ENCODE peak calls at places on chromosomes 13 and 19, in six cellular contexts. L is H9, W is trophoblast cell, D is mesenchymal stem cell, Y is neuronal stem cell, Q is mesendoderm. Z is an unnamed sample.

GRCh38 chr13:60765700-60766411 is 368.8 kb downstream of the TDRD3 start:
- DNase-seq in L (no peak), W (no peak), D (peak; percentile 28), Y (no peak), Q (peak; percentile 24), Z (no peak)

GRCh38 chr13:80011448-80012212 is 329.3 kb downstream of the SPRY2 start:
- DNase-seq in L (no peak), W (no peak), D (no peak), Y (no peak), Q (no peak), Z (no peak)

GRCh38 chr13:64709079-64709478 is 2521.1 kb downstream of the PCDH9 start:
- DNase-seq in L (no peak), W (no peak), D (peak; percentile 39), Y (no peak), Q (peak; percentile 54), Z (no peak)

GRCh38 chr13:20721454-20722357 is 18.2 kb downstream of the IL17D start:
- DNase-seq in L (peak; percentile 68), W (peak; percentile 97), D (peak; percentile 46), Y (no peak), Q (peak; percentile 66), Z (peak; percentile 79)

GRCh38 chr13:39448831-39449230 is 154.2 kb downstream of the LHFPL6 start:
- DNase-seq in L (no peak), W (no peak), D (no peak), Y (no peak), Q (no peak), Z (no peak)

GRCh38 chr19:53962887-53963435 is at the start of gene CACNG8:
- DNase-seq in L (no peak), W (no peak), D (no peak), Y (no peak), Q (no peak), Z (no peak)

GRCh38 chr19:19372656-19373416 is 32.6 kb upstream of the GATAD2A start:
- DNase-seq in L (peak; percentile 72), W (peak; percentile 65), D (peak; percentile 63), Y (no peak), Q (peak; percentile 51), Z (peak; percentile 45)

GRCh38 chr19:13839938-13840750 is 36.8 kb upstream of the NANOS3 start:
- DNase-seq in L (peak; percentile 28), W (peak; percentile 83), D (peak; percentile 87), Y (no peak), Q (no peak), Z (peak; percentile 51)

GRCh38 chr19:18317998-18318800 is 4.7 kb downstream of the LSM4 start:
- DNase-seq in L (no peak), W (peak; percentile 79), D (no peak), Y (no peak), Q (no peak), Z (no peak)

GRCh38 chr13:78596701-78597550 is 6.4 kb downstream of the POU4F1 start:
- DNase-seq in L (peak; percentile 65), W (no peak), D (no peak), Y (peak; percentile 33), Q (no peak), Z (no peak)

GRCh38 chr19:29410974-29411615 is 114.7 kb upstream of the VSTM2B start:
- DNase-seq in L (no peak), W (no peak), D (no peak), Y (no peak), Q (no peak), Z (no peak)

GRCh38 chr13:50189450-50189849 is 174.2 kb downstream of the KCNRG start:
- DNase-seq in L (no peak), W (no peak), D (no peak), Y (no peak), Q (peak; percentile 20), Z (no peak)

GRCh38 chr13:114131581-114132418 is 623 bp downstream of the RASA3 start:
- DNase-seq in L (no peak), W (no peak), D (no peak), Y (no peak), Q (peak; percentile 35), Z (no peak)

GRCh38 chr13:74675185-74675584 is 541.0 kb upstream of the KLF12 start:
- DNase-seq in L (no peak), W (no peak), D (no peak), Y (no peak), Q (no peak), Z (peak; percentile 28)

GRCh38 chr19:1851581-1852293 is 3.5 kb upstream of the REXO1 start:
- DNase-seq in L (no peak), W (no peak), D (no peak), Y (no peak), Q (no peak), Z (no peak)

GRCh38 chr19:4284176-4284958 is 5.3 kb downstream of the SHD start:
- DNase-seq in L (peak; percentile 94), W (no peak), D (no peak), Y (no peak), Q (peak; percentile 88), Z (no peak)

GRCh38 chr19:48806518-48806817 is 4.4 kb downstream of the BCAT2 start:
- DNase-seq in L (peak; percentile 83), W (peak; percentile 51), D (no peak), Y (no peak), Q (peak; percentile 89), Z (no peak)

GRCh38 chr19:31578326-31578725 is 229.1 kb upstream of the TSHZ3 start:
- DNase-seq in L (peak; percentile 20), W (no peak), D (no peak), Y (no peak), Q (no peak), Z (no peak)

GRCh38 chr13:40992678-40993077 is 26.4 kb downstream of the ELF1 start:
- DNase-seq in L (no peak), W (no peak), D (no peak), Y (no peak), Q (peak; percentile 23), Z (no peak)

GRCh38 chr19:18007939-18008673 is at the start of gene ARRDC2:
- DNase-seq in L (peak; percentile 93), W (peak; percentile 84), D (peak; percentile 91), Y (peak; percentile 88), Q (peak; percentile 94), Z (peak; percentile 87)

GRCh38 chr19:47228168-47228936 is 2.6 kb downstream of the BBC3 start:
- DNase-seq in L (peak; percentile 73), W (no peak), D (peak; percentile 63), Y (no peak), Q (peak; percentile 71), Z (peak; percentile 17)

GRCh38 chr19:31149306-31149975 is 199.8 kb downstream of the TSHZ3 start:
- DNase-seq in L (no peak), W (no peak), D (no peak), Y (no peak), Q (no peak), Z (peak; percentile 8)

GRCh38 chr19:335486-336066 is 9.0 kb downstream of the MIER2 start:
- DNase-seq in L (no peak), W (no peak), D (no peak), Y (no peak), Q (no peak), Z (no peak)

GRCh38 chr19:51417107-51417806 is at the start of gene SIGLEC10:
- DNase-seq in L (peak; percentile 58), W (no peak), D (no peak), Y (no peak), Q (no peak), Z (no peak)

GRCh38 chr19:48738557-48739399 is 1.6 kb downstream of the RASIP1 start:
- DNase-seq in L (peak; percentile 99), W (peak; percentile 85), D (peak; percentile 77), Y (peak; percentile 94), Q (peak; percentile 97), Z (peak; percentile 65)

GRCh38 chr19:20077791-20078463 is at the start of gene ZNF90:
- DNase-seq in L (peak; percentile 97), W (peak; percentile 92), D (peak; percentile 95), Y (peak; percentile 95), Q (peak; percentile 99), Z (peak; percentile 93)

DNA sequence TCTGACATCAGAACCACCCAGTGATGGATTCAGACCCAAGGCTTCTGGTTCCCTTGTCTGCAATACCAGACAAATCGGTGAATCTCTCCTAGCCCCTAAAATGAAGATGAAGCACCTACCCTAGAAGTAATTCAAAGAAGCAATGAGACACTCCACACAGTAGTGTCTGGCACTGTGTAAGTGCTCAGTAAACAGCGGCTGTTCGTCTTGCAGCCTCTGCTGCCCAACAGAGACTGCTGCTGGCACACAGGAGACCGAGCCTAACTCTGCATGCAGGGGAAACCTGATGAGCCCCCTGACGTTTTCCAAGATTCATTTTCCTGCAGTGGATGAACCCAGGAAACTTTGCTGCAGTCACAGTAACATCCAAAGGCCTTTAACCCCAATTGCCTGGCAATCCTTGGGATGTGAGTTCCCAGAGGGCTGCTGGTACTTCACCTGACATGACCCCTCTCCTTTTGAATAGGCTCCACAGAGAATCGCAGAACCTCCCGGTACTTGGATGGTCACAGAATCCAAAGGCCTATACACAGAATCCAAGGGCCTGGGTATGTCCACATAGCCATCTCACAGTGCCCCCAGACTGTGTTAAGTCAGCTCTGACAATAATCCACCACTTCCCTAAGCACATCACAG is 6.7 kb downstream of the MED26 start:
- DNase-seq in L (no peak), W (peak; percentile 70), D (no peak), Y (no peak), Q (no peak), Z (no peak)
- H3K79me1 ChIP-seq in L (peaks cover 15% of the 10 kb centered on the region), W (no peaks in the 10 kb centered on the region), D (no peaks in the 10 kb centered on the region), Y (peaks cover 21% of the 10 kb centered on the region), Q (peaks cover 69% of the 10 kb centered on the region), Z (peaks cover 98% of the 10 kb centered on the region)

GRCh38 chr19:16624236-16624635 is 3.8 kb downstream of the MED26 start:
- DNase-seq in L (no peak), W (no peak), D (no peak), Y (no peak), Q (no peak), Z (no peak)

GRCh38 chr19:16620584-16620983 is 7.4 kb downstream of the MED26 start:
- DNase-seq in L (no peak), W (peak; percentile 56), D (no peak), Y (no peak), Q (no peak), Z (no peak)

GRCh38 chr19:16623066-16623465 is 4.9 kb downstream of the MED26 start:
- DNase-seq in L (no peak), W (no peak), D (no peak), Y (no peak), Q (no peak), Z (no peak)

GRCh38 chr19:16625183-16625958 is 2.6 kb downstream of the MED26 start:
- DNase-seq in L (no peak), W (no peak), D (no peak), Y (no peak), Q (no peak), Z (no peak)

DNA sequence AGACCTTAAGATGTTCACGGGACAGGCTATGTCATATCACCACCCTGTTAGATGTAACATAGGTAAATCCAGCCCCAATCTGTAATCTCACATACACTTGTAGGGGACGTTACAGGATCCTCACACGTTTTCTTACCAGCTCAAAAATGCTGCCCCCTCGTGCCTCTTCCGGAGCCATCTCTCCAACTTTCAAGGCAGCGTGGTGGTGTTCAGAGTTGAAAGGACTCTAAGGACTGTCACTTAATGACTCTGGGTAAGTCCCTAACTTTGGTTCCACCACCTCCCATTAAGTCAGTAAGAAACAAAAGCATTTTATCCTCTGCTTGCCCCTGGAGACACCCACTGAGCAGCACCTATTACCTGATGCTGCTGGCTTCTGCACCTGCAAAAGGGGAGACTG is 4.4 kb downstream of the MED26 start:
- DNase-seq in L (no peak), W (no peak), D (no peak), Y (no peak), Q (no peak), Z (no peak)
- H3K79me1 ChIP-seq in L (peaks cover 9% of the 10 kb centered on the region), W (peaks cover 7% of the 10 kb centered on the region), D (no peaks in the 10 kb centered on the region), Y (peaks cover 13% of the 10 kb centered on the region), Q (peaks cover 48% of the 10 kb centered on the region), Z (peaks cover 86% of the 10 kb centered on the region)

GRCh38 chr13:98523455-98524102 is 53.3 kb downstream of the STK24 start:
- DNase-seq in L (no peak), W (no peak), D (no peak), Y (no peak), Q (no peak), Z (no peak)
- H3K79me1 ChIP-seq in L (peaks cover 20% of the 10 kb centered on the region), W (no peaks in the 10 kb centered on the region), D (peaks cover 58% of the 10 kb centered on the region), Y (peaks cover 21% of the 10 kb centered on the region), Q (peaks cover 56% of the 10 kb centered on the region), Z (peaks cover 60% of the 10 kb centered on the region)

GRCh38 chr19:45095496-45096413 is 2.8 kb downstream of the PPP1R37 start:
- DNase-seq in L (no peak), W (no peak), D (no peak), Y (no peak), Q (no peak), Z (no peak)
- H3K79me1 ChIP-seq in L (no peaks in the 10 kb centered on the region), W (peaks cover 10% of the 10 kb centered on the region), D (peaks cover 2% of the 10 kb centered on the region), Y (peaks cover 14% of the 10 kb centered on the region), Q (peaks cover 42% of the 10 kb centered on the region), Z (peaks cover 70% of the 10 kb centered on the region)